ENCODE peak calls at places on chromosomes 11 and 22, in eight cellular contexts. O, V, R, H, Z, D, F and S are unnamed samples.
A peak's percentile ranks its signal among the peaks of the same experiment; 100 is the strongest.

GRCh38 chr11:79040348-79040747 is 400.5 kb downstream of the TENM4 start:
- DNase-seq in V (no peak), D (no peak), H (no peak), Z (no peak), R (no peak), O (no peak), F (no peak), S (no peak)

GRCh38 chr11:125603207-125603606 is 10.6 kb downstream of the STT3A start:
- DNase-seq in R (no peak), F (no peak), V (no peak), Z (no peak), H (no peak), D (no peak), O (no peak), S (no peak)

GRCh38 chr22:24985824-24986214 is 33.3 kb downstream of the KIAA1671 start:
- DNase-seq in Z (no peak), R (no peak), V (peak; percentile 54), D (peak; percentile 94), H (no peak), F (no peak), O (no peak), S (no peak)

GRCh38 chr22:44926124-44926475 is 83.7 kb downstream of the PHF21B start:
- DNase-seq in R (peak; percentile 54), H (no peak), Z (no peak), O (no peak), V (no peak), D (no peak), F (no peak), S (peak; percentile 55)

GRCh38 chr22:41481131-41481830 is 12.4 kb downstream of the ACO2 start:
- DNase-seq in V (peak; percentile 43), R (no peak), Z (no peak), F (no peak), D (peak; percentile 87), O (no peak), H (no peak), S (no peak)

GRCh38 chr11:76209956-76210885 is 3.9 kb upstream of the WNT11 start:
- DNase-seq in D (peak; percentile 83), Z (peak; percentile 69), O (peak; percentile 51), R (peak; percentile 85), V (peak; percentile 71), H (peak; percentile 63), F (no peak), S (peak; percentile 80)

GRCh38 chr22:49019737-49020136 is 807.9 kb downstream of the BRD1 start:
- DNase-seq in D (no peak), V (peak; percentile 1), H (peak; percentile 9), R (peak; percentile 34), O (no peak), F (no peak), Z (no peak), S (peak; percentile 34)

GRCh38 chr11:68043349-68044144 is 4.7 kb downstream of the TCIRG1 start:
- DNase-seq in O (no peak), F (no peak), R (peak; percentile 85), V (peak; percentile 62), D (peak; percentile 93), Z (no peak), H (no peak), S (peak; percentile 75)

GRCh38 chr22:17396531-17396930 is 27.3 kb downstream of the CECR2 start:
- DNase-seq in R (no peak), Z (no peak), V (no peak), O (no peak), H (no peak), D (no peak), F (no peak), S (no peak)

GRCh38 chr11:11471196-11471595 is 118.1 kb upstream of the CSNK2A3 start:
- DNase-seq in D (no peak), Z (no peak), H (no peak), V (no peak), R (no peak), O (no peak), F (no peak), S (no peak)

GRCh38 chr22:37421468-37421877 is 5.8 kb downstream of the ELFN2 start:
- DNase-seq in V (no peak), D (no peak), Z (no peak), O (no peak), R (no peak), H (no peak), F (no peak), S (no peak)

GRCh38 chr11:7098235-7098832 is 9.5 kb downstream of the RBMXL2 start:
- DNase-seq in D (no peak), Z (no peak), O (no peak), H (no peak), R (no peak), V (no peak), F (no peak), S (no peak)

GRCh38 chr22:48459259-48459658 is 1368.4 kb downstream of the BRD1 start:
- DNase-seq in R (no peak), D (no peak), Z (no peak), H (no peak), V (no peak), F (no peak), O (no peak), S (no peak)

GRCh38 chr11:117410861-117411725 is 83.4 kb downstream of the CEP164 start:
- DNase-seq in Z (no peak), H (no peak), R (peak; percentile 58), O (no peak), D (no peak), F (no peak), V (no peak), S (no peak)

GRCh38 chr22:42780070-42780540 is 59.4 kb upstream of the A4GALT start:
- DNase-seq in V (peak; percentile 86), F (no peak), H (no peak), O (peak; percentile 94), R (no peak), Z (peak; percentile 42), D (peak; percentile 77), S (no peak)

GRCh38 chr11:118128821-118129474 is 23.7 kb downstream of the SCN4B start:
- DNase-seq in F (no peak), V (no peak), R (no peak), D (no peak), O (no peak), Z (no peak), H (no peak), S (no peak)

GRCh38 chr22:48871176-48871840 is 956.4 kb downstream of the BRD1 start:
- DNase-seq in D (no peak), R (peak; percentile 57), V (no peak), H (no peak), O (no peak), Z (no peak), F (no peak), S (peak; percentile 37)

GRCh38 chr11:60932605-60933346 is 8.5 kb downstream of the TMEM132A start:
- DNase-seq in V (no peak), Z (no peak), F (no peak), O (no peak), D (no peak), H (no peak), R (no peak), S (peak; percentile 69)
- H3K27ac ChIP-seq in V (no peak overlapping the region), Z (no peak overlapping the region), F (no peak overlapping the region), O (no peak overlapping the region), D (no peak overlapping the region), H (no peak overlapping the region), R (no peak overlapping the region), S (peak overlapping the region; percentile 52)

DNA sequence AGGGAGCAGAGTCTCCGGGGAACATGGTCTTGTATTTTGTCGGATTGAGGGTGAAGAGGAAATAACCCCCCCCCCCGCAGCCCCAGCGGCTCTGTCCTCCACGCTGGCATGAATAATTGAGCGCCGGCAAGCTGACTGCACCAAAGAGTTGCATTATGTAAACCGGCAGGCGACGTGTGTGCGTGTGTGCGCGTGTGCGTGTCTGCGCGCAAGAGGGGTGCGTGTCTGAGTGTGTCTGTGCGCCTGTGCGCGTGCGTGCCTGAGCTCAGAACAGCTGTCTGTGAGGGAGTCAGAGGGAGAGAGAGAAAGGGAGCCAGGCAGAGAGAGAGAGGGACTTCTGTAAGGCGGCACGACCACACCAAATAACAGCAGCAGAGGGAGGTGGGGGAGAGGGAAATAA is 94.4 kb downstream of the SCN3B start:
- DNase-seq in Z (no peak), H (no peak), F (no peak), V (peak; percentile 45), O (no peak), R (peak; percentile 78), D (peak; percentile 93), S (no peak)
- TF ChIP-seq POLR2A in Z (no peak), H (no peak), F (no peak), V (no peak), O (no peak), R (no peak), D (peak; percentile 76), S (no peak)

DNA sequence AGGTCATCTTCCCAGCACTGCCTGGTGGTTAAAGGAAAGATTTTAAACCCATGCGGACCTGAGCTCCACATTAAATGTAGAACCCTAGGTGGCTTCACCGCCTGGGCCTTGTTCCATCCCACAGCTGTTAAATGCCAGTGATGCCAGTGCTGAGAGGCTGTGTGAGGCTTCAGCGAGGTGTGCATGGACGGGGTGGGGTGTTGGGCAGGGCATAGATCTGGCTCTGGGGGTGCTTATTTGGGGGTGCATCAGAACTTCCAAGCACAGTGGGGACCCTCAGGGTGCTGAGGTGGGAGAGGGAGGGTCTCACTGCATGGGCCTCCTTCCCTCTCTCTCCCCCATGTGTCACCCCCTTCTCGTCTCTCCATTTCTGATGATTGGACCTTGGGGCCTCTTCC is 90.1 kb upstream of the B3GAT1 start:
- DNase-seq in Z (no peak), H (no peak), D (peak; percentile 15), O (no peak), F (no peak), V (no peak), R (peak; percentile 27), S (no peak)
- H3K27me3 ChIP-seq in Z (no peaks in the 10 kb centered on the region), H (no peaks in the 10 kb centered on the region), D (no peaks in the 10 kb centered on the region), O (no peaks in the 10 kb centered on the region), F (no peaks in the 10 kb centered on the region), V (no peaks in the 10 kb centered on the region), R (no peaks in the 10 kb centered on the region), S (no peaks in the 10 kb centered on the region)

DNA sequence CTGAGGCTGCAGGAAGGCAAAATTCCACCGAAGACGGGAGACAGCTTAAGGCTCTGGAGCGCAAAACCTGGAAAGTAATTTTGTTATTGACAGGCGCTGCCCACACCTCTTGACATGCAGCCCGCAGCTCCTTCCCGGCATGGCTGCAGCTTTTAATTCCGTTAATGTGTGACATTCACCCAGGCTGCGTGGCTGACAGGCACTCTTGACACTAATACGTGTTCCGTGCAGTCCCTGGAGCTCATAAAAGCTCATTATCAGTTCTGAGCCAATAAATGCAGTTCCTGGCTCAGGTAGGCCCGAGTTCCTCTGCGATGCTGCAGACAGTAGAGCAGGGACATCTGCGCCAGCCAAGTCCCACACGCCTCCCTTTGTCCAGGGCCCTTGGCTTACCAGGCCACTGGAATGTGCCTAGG is 34.8 kb downstream of the TSPAN18 start:
- DNase-seq in H (no peak), R (peak; percentile 52), V (peak; percentile 17), Z (no peak), F (no peak), D (peak; percentile 60), O (no peak), S (no peak)
- H3K27ac ChIP-seq in H (no peak overlapping the region), R (peak overlapping the region; percentile 78), V (peak overlapping the region; percentile 84), Z (peak overlapping the region; percentile 52), F (peak overlapping the region; percentile 79), D (peak overlapping the region; percentile 73), O (no peak overlapping the region), S (no peak overlapping the region)